ENCODE peak calls at places on chromosome 7, in four cellular contexts. Z, I, G and Q are unnamed samples.
A peak's percentile ranks its signal among the peaks of the same experiment; 100 is the strongest.

GRCh38 chr7:155189600-155189989 is 108.1 kb upstream of the INSIG1 start:
- DNase-seq in I (no peak), G (no peak), Z (no peak), Q (no peak)

GRCh38 chr7:55100172-55100961 is 81.5 kb downstream of the EGFR start:
- DNase-seq in I (no peak), Z (no peak), G (no peak), Q (no peak)

GRCh38 chr7:138328215-138328614 is 131.8 kb upstream of the TRIM24 start:
- DNase-seq in G (no peak), I (no peak), Z (no peak), Q (no peak)

GRCh38 chr7:101593556-101593955 is 35.5 kb downstream of the MYL10 start:
- DNase-seq in I (no peak), Z (no peak), G (no peak), Q (no peak)

GRCh38 chr7:155763721-155764431 is 48.4 kb downstream of the SHH start:
- DNase-seq in I (peak; percentile 53), Z (peak; percentile 18), G (no peak), Q (no peak)

GRCh38 chr7:149310113-149310836 is 48.3 kb downstream of the ZNF783 start:
- DNase-seq in G (peak; percentile 36), Z (peak; percentile 22), I (peak; percentile 46), Q (peak; percentile 74)

GRCh38 chr7:142711196-142711595 is 38.1 kb upstream of the PRSS1 start:
- DNase-seq in G (no peak), Z (no peak), I (no peak), Q (no peak)

GRCh38 chr7:17680943-17681351 is 259.3 kb downstream of the SNX13 start:
- DNase-seq in I (no peak), G (no peak), Z (no peak), Q (no peak)

GRCh38 chr7:5393328-5393727 is 30.3 kb downstream of the TNRC18 start:
- DNase-seq in I (no peak), G (no peak), Z (no peak), Q (no peak)

GRCh38 chr7:27678617-27679260 is 16.1 kb upstream of the HIBADH start:
- DNase-seq in I (no peak), G (no peak), Z (no peak), Q (no peak)

GRCh38 chr7:37342170-37342569 is 106.5 kb downstream of the ELMO1 start:
- DNase-seq in Z (peak; percentile 40), I (no peak), G (no peak), Q (no peak)

GRCh38 chr7:16847381-16847860 is 34.4 kb downstream of the AGR3 start:
- DNase-seq in Z (no peak), G (no peak), I (no peak), Q (no peak)

GRCh38 chr7:112987171-112987570 is 99.5 kb downstream of the GPR85 start:
- DNase-seq in Z (no peak), G (no peak), I (no peak), Q (no peak)

GRCh38 chr7:132756482-132756990 is 180.3 kb upstream of the PLXNA4 start:
- DNase-seq in I (no peak), G (no peak), Z (no peak), Q (no peak)

GRCh38 chr7:27779873-27780272 is 39.9 kb downstream of the TAX1BP1 start:
- DNase-seq in I (no peak), Z (no peak), G (no peak), Q (no peak)

GRCh38 chr7:155872678-155873369 is 60.6 kb upstream of the SHH start:
- DNase-seq in Z (no peak), G (no peak), I (no peak), Q (no peak)

GRCh38 chr7:97006146-97006950 is 995 bp downstream of the DLX6 start:
- DNase-seq in Z (peak; percentile 58), G (no peak), I (peak; percentile 53), Q (no peak)

GRCh38 chr7:12879139-12879538 is 191.7 kb downstream of the ARL4A start:
- DNase-seq in G (no peak), I (no peak), Z (no peak), Q (no peak)

GRCh38 chr7:1302936-1303335 is 70.3 kb downstream of the UNCX start:
- DNase-seq in G (no peak), Z (no peak), I (no peak), Q (no peak)

GRCh38 chr7:31126976-31127375 is 74.9 kb downstream of the ADCYAP1R1 start:
- DNase-seq in G (no peak), I (no peak), Z (no peak), Q (no peak)

GRCh38 chr7:133230591-133231194 is 22.2 kb upstream of the EXOC4 start:
- DNase-seq in I (peak; percentile 22), G (no peak), Z (peak; percentile 20), Q (peak; percentile 81)

GRCh38 chr7:121182281-121182680 is 146.5 kb upstream of the WNT16 start:
- DNase-seq in I (no peak), G (no peak), Z (no peak), Q (no peak)

GRCh38 chr7:79236352-79237028 is 217.0 kb downstream of the MAGI2 start:
- DNase-seq in G (no peak), I (no peak), Z (no peak), Q (no peak)

DNA sequence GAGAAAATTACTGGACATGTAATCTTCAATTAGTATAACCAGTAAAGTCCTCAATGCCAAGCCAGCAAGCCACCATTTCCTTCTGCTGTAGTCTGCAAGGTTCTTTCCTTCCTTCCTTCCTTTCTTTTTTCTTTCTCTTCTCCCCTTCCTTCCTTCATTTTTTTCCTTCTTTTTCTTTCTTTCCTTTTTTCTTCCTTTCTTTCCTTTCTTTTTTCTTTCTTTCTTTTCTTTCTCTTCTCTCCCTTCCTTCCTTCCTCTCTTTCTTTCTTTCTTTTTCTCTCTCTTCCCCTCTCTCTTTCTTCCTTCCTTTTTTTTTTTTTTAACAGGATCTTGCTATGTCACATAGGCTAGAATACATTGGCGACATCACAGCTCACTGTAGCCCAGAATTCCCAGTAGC is 369.8 kb downstream of the SEMA3D start:
- DNase-seq in I (no peak), Z (no peak), G (no peak), Q (no peak)
- TF ChIP-seq SPI1 in I (no peak), Z (no peak), G (no peak), Q (no peak)

GRCh38 chr7:81190997-81191747 is 272.3 kb upstream of the SEMA3C start:
- DNase-seq in I (no peak), Z (no peak), G (no peak), Q (no peak)

GRCh38 chr7:81183326-81183725 is 264.5 kb upstream of the SEMA3C start:
- DNase-seq in Z (no peak), I (no peak), G (no peak), Q (no peak)

GRCh38 chr7:81185072-81185471 is 266.2 kb upstream of the SEMA3C start:
- DNase-seq in Z (no peak), I (no peak), G (no peak), Q (no peak)

GRCh38 chr7:81187768-81188167 is 268.9 kb upstream of the SEMA3C start:
- DNase-seq in I (no peak), Z (no peak), G (no peak), Q (no peak)

GRCh38 chr7:81186691-81187090 is 267.8 kb upstream of the SEMA3C start:
- DNase-seq in Z (no peak), G (no peak), I (no peak), Q (no peak)
- TF ChIP-seq SPI1 in Z (no peak), G (no peak), I (no peak), Q (no peak)

GRCh38 chr7:114554781-114555537 is 140.3 kb downstream of the FOXP2 start:
- DNase-seq in Z (peak; percentile 36), I (peak; percentile 3), G (peak; percentile 41), Q (no peak)
- TF ChIP-seq SPI1 in Z (peak; percentile 38), I (peak; percentile 51), G (peak; percentile 49), Q (no peak)

GRCh38 chr7:87110778-87111177 is 41.5 kb upstream of the DMTF1 start:
- DNase-seq in Z (no peak), G (no peak), I (no peak), Q (peak; percentile 54)
- TF ChIP-seq SPI1 in Z (no peak), G (no peak), I (no peak), Q (no peak)